ENCODE peak calls at places on chromosome 15, in seven cellular contexts. K, B, O, V, L, Z and U are unnamed samples.

GRCh38 chr15:83318861-83319415 is 34.5 kb upstream of the BNC1 start:
- DNase-seq in K (no peak), B (no peak), O (no peak), V (no peak), L (no peak), Z (no peak), U (no peak)

GRCh38 chr15:68045289-68046265 is 8.5 kb upstream of the PIAS1 start:
- DNase-seq in K (no peak), B (no peak), O (no peak), V (no peak), L (no peak), Z (no peak), U (no peak)

GRCh38 chr15:99514306-99514705 is 51.5 kb upstream of the MEF2A start:
- DNase-seq in K (no peak), B (no peak), O (no peak), V (no peak), L (no peak), Z (peak; percentile 47), U (no peak)

GRCh38 chr15:30921106-30921505 is 17.4 kb downstream of the FAN1 start:
- DNase-seq in K (no peak), B (no peak), O (no peak), V (no peak), L (no peak), Z (no peak), U (no peak)

GRCh38 chr15:80727196-80727595 is 32.1 kb downstream of the ABHD17C start:
- DNase-seq in K (no peak), B (no peak), O (no peak), V (no peak), L (no peak), Z (no peak), U (no peak)

GRCh38 chr15:73792429-73792828 is 39.3 kb upstream of the INSYN1 start:
- DNase-seq in K (no peak), B (no peak), O (no peak), V (no peak), L (no peak), Z (no peak), U (no peak)

GRCh38 chr15:69991493-69991892 is 106.2 kb downstream of the TLE3 start:
- DNase-seq in K (no peak), B (no peak), O (no peak), V (no peak), L (no peak), Z (no peak), U (no peak)

GRCh38 chr15:99632521-99632920 is 66.7 kb downstream of the MEF2A start:
- DNase-seq in K (no peak), B (no peak), O (no peak), V (no peak), L (no peak), Z (no peak), U (no peak)

GRCh38 chr15:66387176-66388056 is 704 bp downstream of the MAP2K1 start:
- DNase-seq in K (peak; percentile 54), B (peak; percentile 62), O (peak; percentile 5), V (peak; percentile 37), L (peak; percentile 52), Z (peak; percentile 70), U (no peak)

GRCh38 chr15:23866832-23867231 is 179.7 kb upstream of the NDN start:
- DNase-seq in K (no peak), B (no peak), O (no peak), V (peak; percentile 2), L (no peak), Z (no peak), U (no peak)

GRCh38 chr15:46576611-46577010 is 941.8 kb downstream of the SQOR start:
- DNase-seq in K (no peak), B (no peak), O (no peak), V (no peak), L (no peak), Z (no peak), U (no peak)

GRCh38 chr15:62592920-62593319 is 427.8 kb upstream of the C2CD4B start:
- DNase-seq in K (no peak), B (no peak), O (no peak), V (no peak), L (no peak), Z (no peak), U (no peak)

GRCh38 chr15:51283026-51283425 is 55.4 kb downstream of the CYP19A1 start:
- DNase-seq in K (no peak), B (no peak), O (no peak), V (no peak), L (no peak), Z (peak; percentile 50), U (no peak)

GRCh38 chr15:74334127-74334526 is 33.3 kb downstream of the CYP11A1 start:
- DNase-seq in K (no peak), B (no peak), O (no peak), V (no peak), L (no peak), Z (no peak), U (no peak)

GRCh38 chr15:97995192-97995591 is 34.7 kb downstream of the ARRDC4 start:
- DNase-seq in K (no peak), B (no peak), O (no peak), V (no peak), L (no peak), Z (no peak), U (no peak)

GRCh38 chr15:47663106-47663505 is 54.2 kb upstream of the SEMA6D start:
- DNase-seq in K (no peak), B (no peak), O (no peak), V (no peak), L (no peak), Z (no peak), U (no peak)